ENCODE peak calls at places on chromosomes 7 and 10, in six cellular contexts. One of them, this sample, is unnamed.

GRCh38 chr10:1347962-1348772 is 292.0 kb downstream of the WDR37 start:
- ATAC-seq in naive thymus-derived CD8-positive, alpha-beta T cell: no peak
- ATAC-seq in right cardiac atrium: no peak
- ATAC-seq in stimulated activated naive B cell treated with anti-CD40 and anti-IgM and Interleukin-4, amounts not matched to agents 10 μg/mL and 1 μg/mL and 100 μg/mL, for 72 hours: no peak
- ATAC-seq in activated T-cell treated with anti-CD3 and anti-CD28 coated beads, Interleukin-2, amount 50 U/mL, for 4 hours: peak
- ATAC-seq in activated naive CD4-positive, alpha-beta T cell treated with anti-CD3 and anti-CD28 coated beads, Interleukin-2, amount 50 U/mL, for 72 hours: no peak
- ATAC-seq in this sample: no peak

GRCh38 chr10:24331457-24331856 is 122.5 kb downstream of the KIAA1217 start:
- ATAC-seq in activated T-cell treated with anti-CD3 and anti-CD28 coated beads, Interleukin-2, amount 50 U/mL, for 4 hours: no peak
- ATAC-seq in naive thymus-derived CD8-positive, alpha-beta T cell: no peak
- ATAC-seq in activated naive CD4-positive, alpha-beta T cell treated with anti-CD3 and anti-CD28 coated beads, Interleukin-2, amount 50 U/mL, for 72 hours: no peak
- ATAC-seq in stimulated activated naive B cell treated with anti-CD40 and anti-IgM and Interleukin-4, amounts not matched to agents 10 μg/mL and 1 μg/mL and 100 μg/mL, for 72 hours: no peak
- ATAC-seq in right cardiac atrium: peak
- ATAC-seq in this sample: no peak

GRCh38 chr10:126569513-126570447 is 100.7 kb downstream of the C10orf90 start:
- ATAC-seq in activated T-cell treated with anti-CD3 and anti-CD28 coated beads, Interleukin-2, amount 50 U/mL, for 4 hours: no peak
- ATAC-seq in stimulated activated naive B cell treated with anti-CD40 and anti-IgM and Interleukin-4, amounts not matched to agents 10 μg/mL and 1 μg/mL and 100 μg/mL, for 72 hours: no peak
- ATAC-seq in right cardiac atrium: peak
- ATAC-seq in activated naive CD4-positive, alpha-beta T cell treated with anti-CD3 and anti-CD28 coated beads, Interleukin-2, amount 50 U/mL, for 72 hours: no peak
- ATAC-seq in naive thymus-derived CD8-positive, alpha-beta T cell: no peak
- ATAC-seq in this sample: no peak

GRCh38 chr10:122657255-122657654 is 42.4 kb downstream of the C10orf120 start:
- ATAC-seq in activated naive CD4-positive, alpha-beta T cell treated with anti-CD3 and anti-CD28 coated beads, Interleukin-2, amount 50 U/mL, for 72 hours: no peak
- ATAC-seq in right cardiac atrium: no peak
- ATAC-seq in activated T-cell treated with anti-CD3 and anti-CD28 coated beads, Interleukin-2, amount 50 U/mL, for 4 hours: no peak
- ATAC-seq in naive thymus-derived CD8-positive, alpha-beta T cell: no peak
- ATAC-seq in stimulated activated naive B cell treated with anti-CD40 and anti-IgM and Interleukin-4, amounts not matched to agents 10 μg/mL and 1 μg/mL and 100 μg/mL, for 72 hours: no peak
- ATAC-seq in this sample: no peak

GRCh38 chr10:126212653-126213052 is 175.6 kb downstream of the ADAM12 start:
- ATAC-seq in naive thymus-derived CD8-positive, alpha-beta T cell: no peak
- ATAC-seq in activated T-cell treated with anti-CD3 and anti-CD28 coated beads, Interleukin-2, amount 50 U/mL, for 4 hours: no peak
- ATAC-seq in activated naive CD4-positive, alpha-beta T cell treated with anti-CD3 and anti-CD28 coated beads, Interleukin-2, amount 50 U/mL, for 72 hours: no peak
- ATAC-seq in right cardiac atrium: no peak
- ATAC-seq in stimulated activated naive B cell treated with anti-CD40 and anti-IgM and Interleukin-4, amounts not matched to agents 10 μg/mL and 1 μg/mL and 100 μg/mL, for 72 hours: no peak
- ATAC-seq in this sample: no peak

GRCh38 chr10:97861351-97861750 is 11.7 kb downstream of the GOLGA7B start:
- ATAC-seq in activated T-cell treated with anti-CD3 and anti-CD28 coated beads, Interleukin-2, amount 50 U/mL, for 4 hours: peak
- ATAC-seq in stimulated activated naive B cell treated with anti-CD40 and anti-IgM and Interleukin-4, amounts not matched to agents 10 μg/mL and 1 μg/mL and 100 μg/mL, for 72 hours: no peak
- ATAC-seq in naive thymus-derived CD8-positive, alpha-beta T cell: no peak
- ATAC-seq in activated naive CD4-positive, alpha-beta T cell treated with anti-CD3 and anti-CD28 coated beads, Interleukin-2, amount 50 U/mL, for 72 hours: peak
- ATAC-seq in right cardiac atrium: peak
- ATAC-seq in this sample: peak

GRCh38 chr7:111866787-111867186 is 304.5 kb upstream of the IMMP2L start:
- ATAC-seq in activated T-cell treated with anti-CD3 and anti-CD28 coated beads, Interleukin-2, amount 50 U/mL, for 4 hours: no peak
- ATAC-seq in naive thymus-derived CD8-positive, alpha-beta T cell: no peak
- ATAC-seq in stimulated activated naive B cell treated with anti-CD40 and anti-IgM and Interleukin-4, amounts not matched to agents 10 μg/mL and 1 μg/mL and 100 μg/mL, for 72 hours: no peak
- ATAC-seq in activated naive CD4-positive, alpha-beta T cell treated with anti-CD3 and anti-CD28 coated beads, Interleukin-2, amount 50 U/mL, for 72 hours: no peak
- ATAC-seq in right cardiac atrium: peak
- ATAC-seq in this sample: no peak

GRCh38 chr7:135369405-135369804 is 135.8 kb downstream of the STRA8 start:
- ATAC-seq in naive thymus-derived CD8-positive, alpha-beta T cell: no peak
- ATAC-seq in stimulated activated naive B cell treated with anti-CD40 and anti-IgM and Interleukin-4, amounts not matched to agents 10 μg/mL and 1 μg/mL and 100 μg/mL, for 72 hours: peak
- ATAC-seq in activated naive CD4-positive, alpha-beta T cell treated with anti-CD3 and anti-CD28 coated beads, Interleukin-2, amount 50 U/mL, for 72 hours: peak
- ATAC-seq in activated T-cell treated with anti-CD3 and anti-CD28 coated beads, Interleukin-2, amount 50 U/mL, for 4 hours: no peak
- ATAC-seq in right cardiac atrium: no peak
- ATAC-seq in this sample: no peak

GRCh38 chr7:467393-467828 is 52.2 kb downstream of the PDGFA start:
- ATAC-seq in right cardiac atrium: no peak
- ATAC-seq in naive thymus-derived CD8-positive, alpha-beta T cell: no peak
- ATAC-seq in activated naive CD4-positive, alpha-beta T cell treated with anti-CD3 and anti-CD28 coated beads, Interleukin-2, amount 50 U/mL, for 72 hours: peak
- ATAC-seq in stimulated activated naive B cell treated with anti-CD40 and anti-IgM and Interleukin-4, amounts not matched to agents 10 μg/mL and 1 μg/mL and 100 μg/mL, for 72 hours: peak
- ATAC-seq in activated T-cell treated with anti-CD3 and anti-CD28 coated beads, Interleukin-2, amount 50 U/mL, for 4 hours: no peak
- ATAC-seq in this sample: no peak

GRCh38 chr10:112006831-112007230 is 176.7 kb downstream of the GPAM start:
- ATAC-seq in naive thymus-derived CD8-positive, alpha-beta T cell: no peak
- ATAC-seq in right cardiac atrium: no peak
- ATAC-seq in activated T-cell treated with anti-CD3 and anti-CD28 coated beads, Interleukin-2, amount 50 U/mL, for 4 hours: no peak
- ATAC-seq in activated naive CD4-positive, alpha-beta T cell treated with anti-CD3 and anti-CD28 coated beads, Interleukin-2, amount 50 U/mL, for 72 hours: no peak
- ATAC-seq in stimulated activated naive B cell treated with anti-CD40 and anti-IgM and Interleukin-4, amounts not matched to agents 10 μg/mL and 1 μg/mL and 100 μg/mL, for 72 hours: no peak
- ATAC-seq in this sample: no peak

GRCh38 chr7:780516-780915 is 51.8 kb upstream of the SUN1 start:
- ATAC-seq in naive thymus-derived CD8-positive, alpha-beta T cell: no peak
- ATAC-seq in activated naive CD4-positive, alpha-beta T cell treated with anti-CD3 and anti-CD28 coated beads, Interleukin-2, amount 50 U/mL, for 72 hours: no peak
- ATAC-seq in activated T-cell treated with anti-CD3 and anti-CD28 coated beads, Interleukin-2, amount 50 U/mL, for 4 hours: no peak
- ATAC-seq in right cardiac atrium: peak
- ATAC-seq in stimulated activated naive B cell treated with anti-CD40 and anti-IgM and Interleukin-4, amounts not matched to agents 10 μg/mL and 1 μg/mL and 100 μg/mL, for 72 hours: no peak
- ATAC-seq in this sample: no peak

GRCh38 chr10:35195361-35196306 is 69.0 kb downstream of the CREM start:
- ATAC-seq in right cardiac atrium: peak
- ATAC-seq in activated naive CD4-positive, alpha-beta T cell treated with anti-CD3 and anti-CD28 coated beads, Interleukin-2, amount 50 U/mL, for 72 hours: peak
- ATAC-seq in stimulated activated naive B cell treated with anti-CD40 and anti-IgM and Interleukin-4, amounts not matched to agents 10 μg/mL and 1 μg/mL and 100 μg/mL, for 72 hours: peak
- ATAC-seq in naive thymus-derived CD8-positive, alpha-beta T cell: peak
- ATAC-seq in activated T-cell treated with anti-CD3 and anti-CD28 coated beads, Interleukin-2, amount 50 U/mL, for 4 hours: peak
- ATAC-seq in this sample: peak

GRCh38 chr10:7480742-7481381 is 70.0 kb upstream of the SFMBT2 start:
- ATAC-seq in activated naive CD4-positive, alpha-beta T cell treated with anti-CD3 and anti-CD28 coated beads, Interleukin-2, amount 50 U/mL, for 72 hours: no peak
- ATAC-seq in naive thymus-derived CD8-positive, alpha-beta T cell: no peak
- ATAC-seq in stimulated activated naive B cell treated with anti-CD40 and anti-IgM and Interleukin-4, amounts not matched to agents 10 μg/mL and 1 μg/mL and 100 μg/mL, for 72 hours: peak
- ATAC-seq in right cardiac atrium: no peak
- ATAC-seq in activated T-cell treated with anti-CD3 and anti-CD28 coated beads, Interleukin-2, amount 50 U/mL, for 4 hours: no peak
- ATAC-seq in this sample: peak

GRCh38 chr7:127114739-127115265 is 137.9 kb downstream of the GRM8 start:
- ATAC-seq in activated naive CD4-positive, alpha-beta T cell treated with anti-CD3 and anti-CD28 coated beads, Interleukin-2, amount 50 U/mL, for 72 hours: no peak
- ATAC-seq in right cardiac atrium: no peak
- ATAC-seq in naive thymus-derived CD8-positive, alpha-beta T cell: no peak
- ATAC-seq in stimulated activated naive B cell treated with anti-CD40 and anti-IgM and Interleukin-4, amounts not matched to agents 10 μg/mL and 1 μg/mL and 100 μg/mL, for 72 hours: no peak
- ATAC-seq in activated T-cell treated with anti-CD3 and anti-CD28 coated beads, Interleukin-2, amount 50 U/mL, for 4 hours: no peak
- ATAC-seq in this sample: no peak

GRCh38 chr10:11875183-11875498 is 52.0 kb downstream of the PROSER2 start:
- ATAC-seq in activated naive CD4-positive, alpha-beta T cell treated with anti-CD3 and anti-CD28 coated beads, Interleukin-2, amount 50 U/mL, for 72 hours: no peak
- ATAC-seq in stimulated activated naive B cell treated with anti-CD40 and anti-IgM and Interleukin-4, amounts not matched to agents 10 μg/mL and 1 μg/mL and 100 μg/mL, for 72 hours: no peak
- ATAC-seq in activated T-cell treated with anti-CD3 and anti-CD28 coated beads, Interleukin-2, amount 50 U/mL, for 4 hours: peak
- ATAC-seq in naive thymus-derived CD8-positive, alpha-beta T cell: no peak
- ATAC-seq in right cardiac atrium: peak
- ATAC-seq in this sample: no peak

GRCh38 chr7:158805937-158806336 is 23.4 kb downstream of the ESYT2 start:
- ATAC-seq in activated naive CD4-positive, alpha-beta T cell treated with anti-CD3 and anti-CD28 coated beads, Interleukin-2, amount 50 U/mL, for 72 hours: no peak
- ATAC-seq in naive thymus-derived CD8-positive, alpha-beta T cell: no peak
- ATAC-seq in stimulated activated naive B cell treated with anti-CD40 and anti-IgM and Interleukin-4, amounts not matched to agents 10 μg/mL and 1 μg/mL and 100 μg/mL, for 72 hours: no peak
- ATAC-seq in activated T-cell treated with anti-CD3 and anti-CD28 coated beads, Interleukin-2, amount 50 U/mL, for 4 hours: no peak
- ATAC-seq in right cardiac atrium: peak
- ATAC-seq in this sample: no peak

GRCh38 chr7:130063036-130063435 is 7.3 kb upstream of the KLHDC10 start:
- ATAC-seq in stimulated activated naive B cell treated with anti-CD40 and anti-IgM and Interleukin-4, amounts not matched to agents 10 μg/mL and 1 μg/mL and 100 μg/mL, for 72 hours: peak
- ATAC-seq in naive thymus-derived CD8-positive, alpha-beta T cell: peak
- ATAC-seq in activated naive CD4-positive, alpha-beta T cell treated with anti-CD3 and anti-CD28 coated beads, Interleukin-2, amount 50 U/mL, for 72 hours: peak
- ATAC-seq in right cardiac atrium: no peak
- ATAC-seq in activated T-cell treated with anti-CD3 and anti-CD28 coated beads, Interleukin-2, amount 50 U/mL, for 4 hours: peak
- ATAC-seq in this sample: peak

GRCh38 chr7:133442818-133443217 is 189.9 kb downstream of the EXOC4 start:
- ATAC-seq in stimulated activated naive B cell treated with anti-CD40 and anti-IgM and Interleukin-4, amounts not matched to agents 10 μg/mL and 1 μg/mL and 100 μg/mL, for 72 hours: no peak
- ATAC-seq in right cardiac atrium: no peak
- ATAC-seq in activated T-cell treated with anti-CD3 and anti-CD28 coated beads, Interleukin-2, amount 50 U/mL, for 4 hours: no peak
- ATAC-seq in naive thymus-derived CD8-positive, alpha-beta T cell: no peak
- ATAC-seq in activated naive CD4-positive, alpha-beta T cell treated with anti-CD3 and anti-CD28 coated beads, Interleukin-2, amount 50 U/mL, for 72 hours: no peak
- ATAC-seq in this sample: no peak

GRCh38 chr7:1019789-1020610 is 24.3 kb upstream of the GPR146 start:
- ATAC-seq in activated T-cell treated with anti-CD3 and anti-CD28 coated beads, Interleukin-2, amount 50 U/mL, for 4 hours: no peak
- ATAC-seq in naive thymus-derived CD8-positive, alpha-beta T cell: no peak
- ATAC-seq in activated naive CD4-positive, alpha-beta T cell treated with anti-CD3 and anti-CD28 coated beads, Interleukin-2, amount 50 U/mL, for 72 hours: no peak
- ATAC-seq in stimulated activated naive B cell treated with anti-CD40 and anti-IgM and Interleukin-4, amounts not matched to agents 10 μg/mL and 1 μg/mL and 100 μg/mL, for 72 hours: no peak
- ATAC-seq in right cardiac atrium: no peak
- ATAC-seq in this sample: no peak

GRCh38 chr7:98157761-98158160 is 51.1 kb downstream of the LMTK2 start:
- ATAC-seq in activated T-cell treated with anti-CD3 and anti-CD28 coated beads, Interleukin-2, amount 50 U/mL, for 4 hours: no peak
- ATAC-seq in stimulated activated naive B cell treated with anti-CD40 and anti-IgM and Interleukin-4, amounts not matched to agents 10 μg/mL and 1 μg/mL and 100 μg/mL, for 72 hours: no peak
- ATAC-seq in naive thymus-derived CD8-positive, alpha-beta T cell: no peak
- ATAC-seq in right cardiac atrium: no peak
- ATAC-seq in activated naive CD4-positive, alpha-beta T cell treated with anti-CD3 and anti-CD28 coated beads, Interleukin-2, amount 50 U/mL, for 72 hours: no peak
- ATAC-seq in this sample: no peak

GRCh38 chr10:74058658-74059057 is 60.7 kb downstream of the VCL start:
- ATAC-seq in right cardiac atrium: peak
- ATAC-seq in activated naive CD4-positive, alpha-beta T cell treated with anti-CD3 and anti-CD28 coated beads, Interleukin-2, amount 50 U/mL, for 72 hours: no peak
- ATAC-seq in activated T-cell treated with anti-CD3 and anti-CD28 coated beads, Interleukin-2, amount 50 U/mL, for 4 hours: peak
- ATAC-seq in naive thymus-derived CD8-positive, alpha-beta T cell: peak
- ATAC-seq in stimulated activated naive B cell treated with anti-CD40 and anti-IgM and Interleukin-4, amounts not matched to agents 10 μg/mL and 1 μg/mL and 100 μg/mL, for 72 hours: peak
- ATAC-seq in this sample: no peak

GRCh38 chr10:103921248-103921647 is 3.3 kb upstream of the STN1 start:
- ATAC-seq in naive thymus-derived CD8-positive, alpha-beta T cell: no peak
- ATAC-seq in stimulated activated naive B cell treated with anti-CD40 and anti-IgM and Interleukin-4, amounts not matched to agents 10 μg/mL and 1 μg/mL and 100 μg/mL, for 72 hours: no peak
- ATAC-seq in activated T-cell treated with anti-CD3 and anti-CD28 coated beads, Interleukin-2, amount 50 U/mL, for 4 hours: no peak
- ATAC-seq in right cardiac atrium: no peak
- ATAC-seq in activated naive CD4-positive, alpha-beta T cell treated with anti-CD3 and anti-CD28 coated beads, Interleukin-2, amount 50 U/mL, for 72 hours: no peak
- ATAC-seq in this sample: no peak